ENCODE peak calls at places on chromosome 15, in nine cellular contexts. F is Kasumi-1; M is RWPE2; V is fibroblast of the conjunctiva; I is Daoy; G is HT-29; U is B cell; R is stimulated activated CD4-positive, alpha-beta T cell treated with anti-CD3 and anti-CD28 coated beads, Interleukin-2, amount 100 ng/mL, for 24 hours; T is activated CD8-positive, alpha-beta T cell treated with anti-CD3 and anti-CD28 coated beads for 36 hours. K is an unnamed sample.

GRCh38 chr15:23422946-23423708 is 23.9 kb downstream of the GOLGA6L2 start:
- DNase-seq in F (no peak), R (no peak), U (no peak), V (no peak), T (no peak), I (peak; percentile 44), G (no peak), M (peak; percentile 66), K (peak; percentile 62)

GRCh38 chr15:71201471-71201870 is 86.2 kb downstream of the THSD4 start:
- DNase-seq in T (no peak), V (no peak), R (no peak), G (no peak), M (no peak), I (no peak), F (no peak), U (no peak), K (no peak)

GRCh38 chr15:40660686-40661085 is 34.3 kb upstream of the RAD51 start:
- DNase-seq in V (no peak), M (no peak), U (no peak), F (no peak), I (no peak), G (no peak), T (no peak), R (no peak), K (no peak)

GRCh38 chr15:59687831-59688230 is 1.3 kb downstream of the BNIP2 start:
- DNase-seq in R (no peak), T (peak; percentile 42), M (no peak), U (peak; percentile 41), G (peak; percentile 64), I (peak; percentile 26), F (peak; percentile 68), V (no peak), K (no peak)

GRCh38 chr15:74228723-74229081 is 7.4 kb upstream of the CCDC33 start:
- DNase-seq in U (no peak), F (no peak), I (peak; percentile 46), T (no peak), M (no peak), R (no peak), V (no peak), G (no peak), K (no peak)

GRCh38 chr15:92930776-92931175 is 30.7 kb downstream of the CHD2 start:
- DNase-seq in R (no peak), V (peak; percentile 47), G (no peak), M (no peak), T (no peak), I (peak; percentile 60), F (no peak), U (no peak), K (no peak)

GRCh38 chr15:96119734-96120133 is 210.8 kb upstream of the NR2F2 start:
- DNase-seq in T (no peak), I (no peak), G (no peak), M (no peak), R (no peak), F (no peak), U (no peak), V (no peak), K (no peak)

GRCh38 chr15:59353994-59354951 is 18.4 kb downstream of the MYO1E start:
- DNase-seq in I (no peak), U (no peak), T (peak; percentile 21), V (no peak), R (no peak), F (no peak), M (no peak), G (no peak), K (no peak)

GRCh38 chr15:101536166-101536874 is 46.8 kb upstream of the PCSK6 start:
- DNase-seq in G (no peak), I (no peak), R (peak; percentile 14), M (no peak), F (no peak), T (no peak), V (no peak), U (no peak), K (no peak)

GRCh38 chr15:65751431-65751830 is 40.7 kb downstream of the DENND4A start:
- DNase-seq in G (no peak), R (no peak), M (no peak), V (no peak), T (no peak), I (no peak), F (no peak), U (no peak), K (no peak)

GRCh38 chr15:70672081-70672480 is 91.3 kb downstream of the UACA start:
- DNase-seq in T (no peak), I (no peak), F (peak; percentile 45), R (no peak), V (no peak), U (no peak), G (no peak), M (no peak), K (no peak)

GRCh38 chr15:74314897-74315438 is 52.5 kb downstream of the CYP11A1 start:
- DNase-seq in R (no peak), U (no peak), I (peak; percentile 87), T (peak; percentile 84), G (no peak), F (no peak), M (no peak), V (no peak), K (no peak)

GRCh38 chr15:78061963-78062427 is 15.5 kb downstream of the TBC1D2B start:
- DNase-seq in I (peak; percentile 54), R (no peak), F (peak; percentile 70), G (no peak), M (no peak), U (peak; percentile 43), V (no peak), T (peak; percentile 65), K (peak; percentile 63)

GRCh38 chr15:38563723-38564519 is 693 bp downstream of the RASGRP1 start:
- DNase-seq in V (no peak), I (peak; percentile 51), M (no peak), G (peak; percentile 75), R (peak; percentile 91), T (peak; percentile 89), U (peak; percentile 83), F (no peak), K (peak; percentile 59)

GRCh38 chr15:49916998-49917397 is 202.0 kb downstream of the ATP8B4 start:
- DNase-seq in R (no peak), T (no peak), M (no peak), V (no peak), G (no peak), F (no peak), I (no peak), U (no peak), K (no peak)

GRCh38 chr15:34206016-34206415 is 3.9 kb downstream of the KATNBL1 start:
- DNase-seq in T (no peak), U (no peak), R (no peak), M (no peak), G (no peak), F (no peak), I (no peak), V (no peak), K (no peak)

K was measured in adrenal gland.